ENCODE peak calls at places on chromosomes 1 and 21, in six cellular contexts. T is right cardiac atrium, O is left ventricle myocardium inferior, Z is BE2C, I is cardiac muscle cell, W is Caco-2. S is an unnamed sample. For H3K4me1 and H3K27me3, the result is how much of the 10 kb centered on the place peaks cover.

GRCh38 chr1:86695400-86695799 is 9.0 kb upstream of the SH3GLB1 start:
- DNase-seq in I (no peak), T (no peak), O (no peak), Z (no peak), W (no peak), S (no peak)

GRCh38 chr1:7293702-7294630 is 477.1 kb upstream of the VAMP3 start:
- DNase-seq in Z (peak), I (no peak), O (no peak), T (no peak), W (no peak), S (no peak)

GRCh38 chr1:204837440-204838084 is 33.1 kb upstream of the NFASC start:
- DNase-seq in O (peak), Z (no peak), I (peak), W (peak), T (no peak), S (peak)

GRCh38 chr21:45989355-45990048 is 7.9 kb downstream of the COL6A1 start:
- DNase-seq in W (no peak), O (peak), T (no peak), I (no peak), Z (peak), S (no peak)

GRCh38 chr1:151612506-151613274 is 840 bp downstream of the SNX27 start:
- DNase-seq in Z (peak), O (peak), W (no peak), T (peak), I (no peak), S (no peak)

GRCh38 chr1:183711691-183712401 is 58.7 kb upstream of the APOBEC4 start:
- DNase-seq in O (peak), W (no peak), Z (no peak), T (no peak), I (peak), S (no peak)

GRCh38 chr1:47223921-47224675 is 7.9 kb downstream of the TAL1 start:
- DNase-seq in Z (no peak), T (no peak), W (no peak), I (no peak), O (no peak), S (no peak)

GRCh38 chr1:45304311-45305081 is 22.2 kb upstream of the HPDL start:
- DNase-seq in O (no peak), I (peak), Z (no peak), T (no peak), W (peak), S (peak)

GRCh38 chr1:14791611-14792010 is 193.1 kb downstream of the KAZN start:
- DNase-seq in W (no peak), O (no peak), T (no peak), I (no peak), Z (no peak), S (no peak)

GRCh38 chr1:215569987-215570824 is 3.1 kb downstream of the KCTD3 start:
- DNase-seq in I (peak), T (no peak), W (no peak), O (no peak), Z (no peak), S (no peak)

GRCh38 chr1:12717301-12717838 is 1.5 kb downstream of the AADACL3 start:
- DNase-seq in T (no peak), Z (no peak), I (no peak), O (no peak), W (no peak), S (no peak)

GRCh38 chr1:46735708-46736324 is 16.9 kb upstream of the EFCAB14 start:
- DNase-seq in I (peak), T (no peak), Z (no peak), O (no peak), W (peak), S (no peak)

GRCh38 chr1:31152181-31152768 is 86.8 kb upstream of the PUM1 start:
- DNase-seq in Z (peak), T (peak), I (peak), W (peak), O (no peak), S (peak)

GRCh38 chr21:25691931-25692330 is 42.8 kb downstream of the ATP5PF start:
- DNase-seq in W (no peak), T (peak), Z (no peak), I (no peak), O (peak), S (no peak)

GRCh38 chr1:154186177-154186576 is 5.7 kb downstream of the TPM3 start:
- DNase-seq in I (peak), T (peak), W (peak), Z (peak), O (peak), S (peak)

GRCh38 chr1:205748398-205749093 is 1.4 kb downstream of the NUCKS1 start:
- DNase-seq in W (peak), I (peak), Z (peak), O (no peak), T (no peak), S (peak)

GRCh38 chr1:236545621-236546169 is 21.9 kb downstream of the LGALS8 start:
- DNase-seq in W (no peak), I (no peak), T (no peak), O (no peak), Z (no peak), S (no peak)

GRCh38 chr21:45979651-45980050 is 1.9 kb upstream of the COL6A1 start:
- DNase-seq in W (no peak), Z (no peak), T (no peak), I (no peak), O (peak), S (no peak)

GRCh38 chr21:45270306-45270821 is 17.3 kb downstream of the POFUT2 start:
- DNase-seq in I (no peak), Z (peak), T (peak), W (peak), O (no peak), S (no peak)

GRCh38 chr21:42580793-42581201 is 67.1 kb downstream of the SLC37A1 start:
- DNase-seq in W (no peak), I (no peak), T (no peak), Z (no peak), O (no peak), S (no peak)
- H3K4me1 ChIP-seq in W (under half), I (under half), T (under half), Z (under half), O (under half), S (under half)

GRCh38 chr1:161725888-161726630 is 4.7 kb downstream of the FCRLB start:
- DNase-seq in O (peak), I (peak), W (peak), Z (peak), T (peak), S (peak)
- H3K27me3 ChIP-seq in O (under half), I (under half), W (under half), Z (under half), T (under half), S (under half)

DNA sequence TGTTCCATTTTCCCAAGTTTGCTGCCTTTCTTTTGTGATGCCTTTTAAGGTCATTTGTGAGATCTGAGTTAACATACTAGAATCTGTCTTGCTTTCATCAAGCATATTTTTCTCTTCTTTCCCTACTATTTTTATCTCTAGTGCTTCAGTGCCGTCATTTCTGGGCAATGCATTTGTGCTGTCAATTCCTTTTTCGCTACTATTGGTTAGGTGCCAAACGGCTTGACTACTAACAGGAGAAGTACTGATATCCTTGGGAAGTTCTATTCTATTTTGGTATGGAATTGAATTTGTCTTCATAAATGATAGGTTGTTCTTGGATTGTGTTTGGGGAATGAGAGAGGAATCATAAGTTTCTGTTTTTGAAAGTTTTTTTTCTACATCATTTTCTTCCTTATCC is 42.1 kb downstream of the LRRC53 start:
- DNase-seq in W (no peak), T (no peak), O (no peak), I (peak), Z (no peak), S (no peak)
- H3K4me3 ChIP-seq in W (no peak), T (no peak), O (peak), I (no peak), Z (no peak), S (no peak)

DNA sequence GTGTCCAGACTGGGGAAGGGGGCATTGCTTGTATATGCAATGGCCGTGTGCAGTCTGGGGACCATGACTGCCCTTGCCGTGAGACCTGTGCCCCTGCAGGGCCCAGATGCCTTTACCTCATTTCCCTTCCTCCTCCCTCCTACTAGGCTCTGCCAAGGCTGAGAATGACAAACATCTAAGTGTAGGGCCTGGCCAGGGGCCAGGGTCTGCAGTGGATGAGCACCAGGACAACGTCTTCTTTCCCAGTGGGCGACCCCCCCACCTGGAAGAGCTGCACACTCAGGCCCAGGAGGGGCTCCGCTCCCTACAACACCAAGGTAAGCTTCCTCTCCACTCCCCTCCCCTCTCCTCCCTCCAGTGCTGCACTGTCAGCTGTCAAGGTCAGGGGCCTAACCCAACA is 49.5 kb downstream of the YARS1 start:
- DNase-seq in O (no peak), T (no peak), W (no peak), I (no peak), Z (no peak), S (no peak)
- H3K4me1 ChIP-seq in O (under half), T (under half), W (under half), I (under half), Z (under half), S (under half)

DNA sequence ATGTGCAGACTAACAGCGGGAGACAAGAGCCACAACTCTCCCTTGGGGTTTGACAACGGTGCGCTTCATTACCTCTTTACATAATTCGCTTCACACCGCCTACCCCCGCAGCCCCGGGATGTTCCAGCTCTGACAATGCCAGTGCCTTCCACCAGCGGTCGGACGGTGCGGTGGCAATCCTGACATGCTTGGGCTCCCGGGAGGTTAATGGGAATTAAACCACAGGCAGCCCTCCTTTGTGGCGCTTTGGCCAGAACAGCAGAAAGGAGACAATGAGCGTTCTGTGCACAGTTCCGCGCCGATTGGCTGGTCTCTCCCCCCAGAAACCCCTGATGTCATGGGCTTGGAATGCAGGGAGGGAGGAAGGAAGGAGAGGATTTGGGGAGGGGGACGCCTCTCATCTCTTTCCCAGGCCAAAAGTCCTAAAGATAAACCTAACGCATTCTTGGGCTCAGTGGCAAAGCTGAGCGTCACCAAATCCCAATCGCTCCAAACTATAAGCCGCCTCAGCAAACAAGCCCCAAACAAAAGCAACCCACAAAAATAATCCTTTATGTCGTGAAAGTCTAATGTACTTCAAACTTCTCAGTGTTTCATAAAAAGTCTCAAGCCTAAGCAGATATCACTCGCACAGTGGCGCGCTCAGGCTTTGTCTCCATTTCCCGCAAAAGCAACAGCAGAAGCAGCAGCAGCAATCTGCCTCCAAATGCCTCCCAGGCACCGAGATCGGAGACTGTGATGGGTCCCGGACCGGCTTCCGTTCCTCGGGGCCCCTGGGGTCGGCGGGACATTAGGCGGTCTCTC is 1.1 kb downstream of the CNN3 start:
- DNase-seq in I (peak), O (peak), W (peak), T (peak), Z (peak), S (peak)
- H3K27me3 ChIP-seq in I (under half), O (under half), W (under half), T (under half), Z (under half), S (under half)

DNA sequence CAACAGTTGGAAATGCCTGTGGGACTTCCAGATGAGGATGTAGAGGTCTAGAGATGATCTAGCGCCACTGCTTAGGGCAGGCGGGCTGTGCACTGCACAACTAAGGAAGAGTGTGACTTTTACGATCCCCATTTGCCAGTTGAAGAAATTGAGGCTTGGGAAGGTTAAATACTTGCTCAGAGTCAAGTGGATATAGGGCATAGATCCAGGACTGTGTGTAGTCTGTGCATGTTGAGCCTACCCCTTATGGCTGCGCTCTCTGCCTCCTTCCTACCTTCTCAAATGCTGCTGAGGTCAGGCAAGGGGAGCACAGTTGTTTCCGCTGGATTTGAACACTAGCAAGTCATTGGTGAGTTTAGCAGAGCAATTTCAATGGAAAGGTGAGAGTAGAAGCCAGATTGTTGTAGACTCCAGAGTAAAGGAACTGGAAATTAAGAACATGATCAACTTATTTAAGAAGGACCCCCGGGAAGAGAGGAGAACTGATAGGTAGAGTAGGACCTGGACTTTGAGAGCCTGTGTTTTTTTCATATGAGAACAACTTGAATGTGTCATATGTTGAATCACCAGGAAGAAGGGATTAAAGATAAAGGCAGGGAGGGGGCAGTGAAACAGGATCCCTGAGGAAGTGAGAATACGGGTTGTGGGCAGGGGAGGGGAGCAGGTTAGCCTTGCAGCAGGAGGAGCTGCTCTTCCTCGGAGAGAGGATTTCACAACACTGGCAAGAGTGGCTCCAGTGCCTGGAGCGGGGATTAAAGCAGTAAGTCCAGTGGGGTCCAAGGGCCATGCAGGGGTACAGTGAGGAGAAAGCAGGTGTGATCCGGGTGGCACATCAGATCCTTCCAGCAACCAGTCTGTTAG is 2.7 kb downstream of the CAPN2 start:
- DNase-seq in W (peak), I (peak), O (no peak), T (no peak), Z (no peak), S (peak)
- H3K4me3 ChIP-seq in W (no peak), I (no peak), O (peak), T (no peak), Z (no peak), S (peak)

GRCh38 chr1:145977016-145977415 is 12.5 kb downstream of the POLR3GL start:
- DNase-seq in Z (no peak), O (no peak), W (no peak), I (no peak), T (no peak), S (no peak)

GRCh38 chr1:145978477-145978859 is 14.0 kb downstream of the POLR3GL start:
- DNase-seq in T (no peak), W (no peak), I (no peak), O (no peak), Z (no peak), S (no peak)

GRCh38 chr1:145979746-145980435 is 15.4 kb downstream of the POLR3GL start:
- DNase-seq in T (no peak), Z (no peak), W (no peak), I (peak), O (no peak), S (no peak)

GRCh38 chr1:145978860-145979745 is 14.6 kb downstream of the POLR3GL start:
- DNase-seq in O (peak), Z (peak), T (peak), W (peak), I (peak), S (peak)

GRCh38 chr1:145977486-145978476 is 13.3 kb downstream of the POLR3GL start:
- DNase-seq in T (peak), W (peak), O (peak), I (peak), Z (peak), S (peak)
- H3K4me1 ChIP-seq in T (under half), W (under half), O (half or more), I (under half), Z (under half), S (under half)

GRCh38 chr1:110148961-110149360 is 1.3 kb upstream of the SLC6A17 start:
- DNase-seq in Z (no peak), W (peak), O (no peak), I (no peak), T (no peak), S (no peak)

GRCh38 chr1:110152133-110152785 is 2.0 kb downstream of the SLC6A17 start:
- DNase-seq in Z (no peak), O (no peak), I (no peak), W (no peak), T (no peak), S (no peak)

GRCh38 chr1:110153407-110153950 is 3.2 kb downstream of the SLC6A17 start:
- DNase-seq in O (no peak), T (no peak), I (no peak), Z (no peak), W (peak), S (no peak)

GRCh38 chr1:110150330-110151174 is at the start of gene SLC6A17:
- DNase-seq in O (no peak), I (peak), W (no peak), Z (peak), T (no peak), S (no peak)

GRCh38 chr1:110151175-110151715 is 951 bp downstream of the SLC6A17 start:
- DNase-seq in Z (no peak), O (no peak), I (no peak), W (no peak), T (no peak), S (no peak)
- H3K27me3 ChIP-seq in Z (half or more), O (half or more), I (half or more), W (under half), T (under half), S (under half)

S was measured in HAP-1.